ENCODE peak calls at places on chromosomes 11 and 22, in ten cellular contexts. E is AG04449, M is fibroblast of lung, A is HFF-Myc, Q is epithelial cell of esophagus, Z is psoas muscle, O is HFFc6, P is stomach, J is prostate gland, I is colonic mucosa. D is an unnamed sample.

GRCh38 chr11:104876324-104876723 is 21.9 kb downstream of the CASP12 start:
- DNase-seq in E (no peak), M (no peak), A (no peak), Q (no peak), Z (no peak), O (no peak), P (no peak), J (no peak), I (no peak), D (no peak)

GRCh38 chr11:69638941-69639681 is 1.8 kb upstream of the CCND1 start:
- DNase-seq in E (peak; percentile 76), M (peak; percentile 97), A (peak; percentile 94), Q (peak; percentile 98), Z (peak; percentile 90), O (peak; percentile 96), P (peak; percentile 91), J (peak; percentile 96), I (peak; percentile 96), D (peak; percentile 91)

GRCh38 chr11:134516529-134516928 is 104.5 kb upstream of the B3GAT1 start:
- DNase-seq in E (no peak), M (no peak), A (no peak), Q (no peak), Z (no peak), O (no peak), P (no peak), J (no peak), I (no peak), D (no peak)

GRCh38 chr22:30253205-30253852 is 6.8 kb upstream of the LIF start:
- DNase-seq in E (no peak), M (peak; percentile 82), A (no peak), Q (no peak), Z (peak; percentile 62), O (no peak), P (peak; percentile 43), J (no peak), I (peak; percentile 76), D (peak; percentile 87)

GRCh38 chr22:30143265-30143664 is 63.0 kb downstream of the HORMAD2 start:
- DNase-seq in E (no peak), M (no peak), A (no peak), Q (no peak), Z (no peak), O (no peak), P (no peak), J (no peak), I (no peak), D (no peak)

GRCh38 chr11:114400222-114400973 is at the start of the genes C11orf71 and RBM7:
- DNase-seq in E (peak; percentile 95), M (peak; percentile 99), A (peak; percentile 95), Q (peak; percentile 98), Z (peak; percentile 99), O (peak; percentile 99), P (peak; percentile 98), J (peak; percentile 96), I (peak; percentile 98), D (peak; percentile 94)

GRCh38 chr22:46966846-46967245 is 204.4 kb downstream of the TBC1D22A start:
- DNase-seq in E (no peak), M (no peak), A (no peak), Q (no peak), Z (no peak), O (no peak), P (no peak), J (no peak), I (no peak), D (no peak)

GRCh38 chr11:11179239-11179638 is 173.8 kb downstream of the CSNK2A3 start:
- DNase-seq in E (peak; percentile 65), M (peak; percentile 77), A (no peak), Q (peak; percentile 75), Z (no peak), O (peak; percentile 76), P (no peak), J (peak; percentile 37), I (no peak), D (peak; percentile 89)

GRCh38 chr11:120326228-120326627 is 1.1 kb downstream of the TLCD5 start:
- DNase-seq in E (no peak), M (peak; percentile 85), A (no peak), Q (no peak), Z (no peak), O (peak; percentile 63), P (no peak), J (no peak), I (no peak), D (no peak)

GRCh38 chr11:120329556-120329955 is 4.5 kb downstream of the TLCD5 start:
- DNase-seq in E (no peak), M (no peak), A (no peak), Q (no peak), Z (no peak), O (no peak), P (no peak), J (no peak), I (no peak), D (no peak)

GRCh38 chr11:120326845-120327281 is 1.8 kb downstream of the TLCD5 start:
- DNase-seq in E (no peak), M (peak; percentile 46), A (no peak), Q (no peak), Z (no peak), O (no peak), P (no peak), J (no peak), I (no peak), D (no peak)

GRCh38 chr11:120327311-120327710 is 2.2 kb downstream of the TLCD5 start:
- DNase-seq in E (no peak), M (no peak), A (no peak), Q (no peak), Z (no peak), O (no peak), P (no peak), J (no peak), I (no peak), D (no peak)

DNA sequence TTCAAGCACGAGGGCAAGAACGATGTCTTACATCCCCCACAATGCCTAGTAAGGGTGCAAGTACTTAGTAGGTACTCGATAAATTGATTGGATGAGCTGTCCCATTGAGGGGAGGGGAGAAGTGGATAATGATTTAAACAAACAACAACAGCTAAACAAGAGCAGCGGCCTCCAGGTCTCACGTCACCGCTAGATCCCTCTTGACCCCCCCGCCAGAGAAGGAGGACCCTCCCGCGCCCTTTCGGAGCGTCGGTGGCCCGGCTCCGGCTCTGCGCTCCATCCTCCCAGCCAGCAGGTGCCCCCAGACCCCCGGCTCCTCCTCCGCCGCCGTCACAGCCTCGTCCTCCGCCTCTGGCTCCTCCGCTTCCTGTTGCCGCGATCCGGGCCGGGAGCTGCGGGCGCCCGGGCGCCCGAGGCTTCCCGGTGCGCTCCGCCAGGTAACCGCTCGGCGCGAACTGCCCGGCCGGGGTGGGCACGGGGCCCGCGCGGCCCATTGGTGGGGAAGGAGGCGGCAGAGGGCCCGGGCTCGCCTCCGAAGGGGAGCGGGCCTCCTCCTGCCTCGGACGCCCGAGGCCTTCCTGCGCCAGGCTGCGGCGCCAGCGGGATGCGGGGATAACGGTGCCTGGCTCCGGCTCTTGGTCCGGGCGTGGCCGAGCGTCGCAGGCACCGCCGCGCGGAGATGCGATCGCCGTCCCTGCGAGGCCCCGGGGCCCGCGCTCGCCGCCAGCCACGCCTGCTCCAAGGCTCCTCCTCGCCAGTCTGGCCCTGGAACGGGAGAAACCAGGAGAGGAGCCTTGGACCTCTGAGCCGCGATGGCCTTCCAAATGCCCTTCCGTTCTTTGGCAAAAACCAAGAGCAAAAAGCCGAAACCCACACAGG is at the start of gene TLCD5:
- DNase-seq in E (no peak), M (peak; percentile 66), A (no peak), Q (peak; percentile 53), Z (peak; percentile 63), O (peak; percentile 45), P (peak; percentile 55), J (peak; percentile 46), I (no peak), D (no peak)
- TF ChIP-seq CTCF in E (peak; percentile 36), M (peak; percentile 19), A (no peak), Q (no peak), Z (no peak), O (peak; percentile 44), P (no peak), J (peak; percentile 11), I (no peak), D (peak; percentile 25)

DNA sequence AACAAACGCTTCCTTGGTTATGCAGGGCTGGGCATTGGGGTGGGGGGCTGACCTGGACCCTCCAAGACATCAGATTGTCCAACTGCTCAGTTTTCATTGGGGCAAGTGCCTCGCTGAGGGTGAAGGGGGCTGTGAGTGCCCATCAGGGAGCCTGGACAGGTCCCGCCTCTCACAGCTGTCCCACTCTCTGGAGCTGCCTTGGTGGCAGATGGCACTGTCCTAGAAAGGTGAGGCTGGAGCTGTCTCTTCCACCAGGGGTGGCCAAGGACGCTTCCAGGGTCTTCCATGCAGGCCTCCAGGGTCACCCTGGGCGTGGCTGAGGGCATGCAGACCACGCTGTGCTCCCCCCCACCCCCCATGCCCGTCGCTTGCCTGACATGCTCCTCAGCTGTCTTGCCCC is 53.4 kb upstream of the CCDC188 start:
- DNase-seq in E (no peak), M (no peak), A (no peak), Q (no peak), Z (no peak), O (no peak), P (no peak), J (no peak), I (no peak), D (no peak)
- TF ChIP-seq CTCF in E (no peak), M (no peak), A (no peak), Q (no peak), Z (no peak), O (no peak), P (no peak), J (no peak), I (no peak), D (no peak)

DNA sequence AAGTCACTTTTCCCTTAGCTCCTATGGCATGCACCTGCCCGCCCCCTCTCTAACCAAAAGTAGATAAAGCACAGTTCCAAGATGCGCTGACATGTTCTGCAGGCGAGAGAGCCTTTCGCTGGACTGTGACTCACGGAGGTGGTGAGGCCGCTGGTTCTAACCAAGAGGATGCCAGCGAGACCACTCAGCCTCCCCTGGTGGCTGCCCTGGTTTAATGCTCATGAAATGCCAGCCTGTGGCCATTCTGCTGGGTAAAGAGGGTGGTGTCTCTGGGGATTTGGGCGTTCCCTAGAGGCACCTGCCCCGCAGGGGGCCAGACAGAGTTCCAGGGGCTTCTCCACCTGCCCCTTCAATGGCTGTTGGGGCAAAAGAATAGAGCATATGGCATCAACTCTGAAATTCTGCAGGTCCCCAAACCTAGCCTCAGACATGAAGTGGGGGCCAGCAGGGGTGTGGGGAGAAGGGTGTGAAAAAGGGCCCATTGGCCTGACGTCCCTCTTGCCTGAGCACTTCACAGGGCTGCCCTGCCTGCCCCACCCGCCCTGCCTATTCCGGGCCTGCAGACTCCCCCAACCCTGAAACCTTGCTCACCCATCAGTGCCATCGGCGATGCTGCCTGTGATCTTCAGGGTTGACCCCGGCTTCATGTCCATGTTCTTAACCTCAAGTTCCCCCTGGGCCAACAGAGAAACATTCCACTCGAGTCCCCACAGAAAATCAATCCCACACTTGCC is 8.5 kb downstream of the LGALS2 start:
- DNase-seq in E (no peak), M (no peak), A (no peak), Q (peak; percentile 77), Z (no peak), O (no peak), P (no peak), J (no peak), I (no peak), D (no peak)
- TF ChIP-seq CTCF in E (peak; percentile 13), M (no peak), A (peak; percentile 10), Q (peak; percentile 13), Z (no peak), O (peak; percentile 24), P (no peak), J (no peak), I (no peak), D (peak; percentile 50)

DNA sequence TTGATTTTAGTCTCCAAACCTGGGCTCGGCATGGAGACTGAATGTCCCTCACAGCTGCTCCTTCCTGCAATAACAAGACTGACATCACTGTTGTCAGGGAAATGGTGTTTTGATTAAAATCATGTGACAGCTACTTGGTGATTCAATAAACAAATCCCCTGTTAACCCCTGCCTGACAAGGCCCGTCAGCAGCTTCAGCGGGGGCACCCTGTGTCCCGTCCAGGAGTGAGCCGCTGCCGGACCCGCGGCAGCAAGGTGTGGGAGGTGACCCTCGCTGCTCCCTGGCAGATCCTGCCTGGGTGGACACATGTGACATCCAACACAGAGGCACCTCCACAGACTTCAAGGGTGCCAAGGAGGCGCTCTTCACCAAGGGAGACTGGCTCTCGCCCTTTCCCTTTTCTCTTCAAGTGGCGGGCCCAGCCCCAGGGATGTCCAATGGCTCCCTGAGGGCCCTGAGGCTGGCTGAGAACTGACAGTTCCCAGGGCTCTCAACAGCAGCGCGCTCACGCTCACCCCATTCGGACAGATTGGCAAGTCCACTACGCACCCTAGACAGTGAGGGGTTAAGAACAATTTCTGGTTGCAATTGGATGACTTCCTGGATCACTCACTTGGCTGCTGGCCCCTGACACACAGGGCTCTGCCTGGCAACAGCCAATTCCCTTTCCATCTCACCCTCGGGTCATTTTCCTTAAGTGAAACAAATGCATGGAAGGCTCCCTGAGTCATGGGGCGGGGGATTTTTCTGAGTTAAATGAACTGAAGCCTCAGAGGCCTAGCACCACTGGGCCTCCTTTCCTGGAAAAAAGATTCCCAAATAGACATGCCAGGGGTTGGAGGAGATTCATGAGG is 30.7 kb downstream of the PPP2R1B start:
- DNase-seq in E (peak; percentile 93), M (peak; percentile 99), A (peak; percentile 96), Q (peak; percentile 96), Z (peak; percentile 84), O (peak; percentile 99), P (peak; percentile 54), J (no peak), I (peak; percentile 57), D (peak; percentile 96)
- TF ChIP-seq CTCF in E (no peak), M (no peak), A (no peak), Q (no peak), Z (no peak), O (peak; percentile 35), P (no peak), J (no peak), I (no peak), D (no peak)

D was measured in retinal pigment epithelial cell.